ENCODE peak calls at places on chromosomes 7 and 10, in six cellular contexts. G, P, N, L, U and C are unnamed samples.
A peak's percentile ranks its signal among the peaks of the same experiment; 100 is the strongest.

GRCh38 chr10:88913803-88914202 is 33.8 kb downstream of the STAMBPL1 start:
- DNase-seq in U (no peak), N (no peak), P (no peak), L (no peak), G (no peak), C (no peak)

GRCh38 chr10:130936844-130937243 is 374.7 kb downstream of the TCERG1L start:
- DNase-seq in L (peak; percentile 42), U (no peak), G (no peak), P (no peak), N (no peak), C (no peak)

GRCh38 chr10:116809528-116810500 is 39.5 kb upstream of the ENO4 start:
- DNase-seq in P (peak; percentile 31), G (no peak), N (no peak), U (no peak), L (peak; percentile 42), C (no peak)

GRCh38 chr10:29277296-29277695 is 11.6 kb upstream of the LYZL1 start:
- DNase-seq in L (no peak), U (no peak), N (no peak), P (no peak), G (no peak), C (no peak)

GRCh38 chr10:30929901-30930520 is 101.7 kb downstream of the ZNF438 start:
- DNase-seq in U (peak; percentile 42), G (no peak), N (no peak), L (no peak), P (no peak), C (no peak)

GRCh38 chr7:128682125-128682524 is 10.0 kb downstream of the GARIN1A start:
- DNase-seq in G (no peak), U (no peak), L (no peak), N (no peak), P (no peak), C (no peak)

GRCh38 chr10:48462482-48463020 is 142.3 kb downstream of the ARHGAP22 start:
- DNase-seq in L (no peak), U (no peak), N (no peak), G (no peak), P (no peak), C (no peak)

GRCh38 chr10:100346351-100346764 is 675 bp upstream of the SCD start:
- DNase-seq in N (no peak), U (peak; percentile 88), P (peak; percentile 48), L (peak; percentile 92), G (peak; percentile 87), C (peak; percentile 86)

GRCh38 chr10:69866688-69867461 is 65.2 kb downstream of the COL13A1 start:
- DNase-seq in L (peak; percentile 80), U (peak; percentile 79), P (peak; percentile 26), N (peak; percentile 28), G (no peak), C (peak; percentile 37)

GRCh38 chr10:59537451-59537850 is 172.2 kb downstream of the SLC16A9 start:
- DNase-seq in G (no peak), U (no peak), L (no peak), N (no peak), P (no peak), C (no peak)
- H3K27ac ChIP-seq in G (no peak overlapping the region), U (no peak overlapping the region), L (peak overlapping the region; percentile 57), N (no peak overlapping the region), P (no peak overlapping the region), C (no peak overlapping the region)

GRCh38 chr10:44011603-44011981 is 362.9 kb upstream of the ZNF32 start:
- DNase-seq in U (no peak), G (no peak), L (no peak), N (no peak), P (no peak), C (no peak)
- H3K27ac ChIP-seq in U (no peak overlapping the region), G (peak overlapping the region; percentile 69), L (no peak overlapping the region), N (no peak overlapping the region), P (no peak overlapping the region), C (no peak overlapping the region)

GRCh38 chr7:11206131-11206921 is 232.7 kb downstream of the PHF14 start:
- DNase-seq in U (no peak), N (no peak), P (no peak), G (no peak), L (no peak), C (no peak)
- H3K27ac ChIP-seq in U (no peak overlapping the region), N (no peak overlapping the region), P (no peak overlapping the region), G (no peak overlapping the region), L (no peak overlapping the region), C (no peak overlapping the region)

DNA sequence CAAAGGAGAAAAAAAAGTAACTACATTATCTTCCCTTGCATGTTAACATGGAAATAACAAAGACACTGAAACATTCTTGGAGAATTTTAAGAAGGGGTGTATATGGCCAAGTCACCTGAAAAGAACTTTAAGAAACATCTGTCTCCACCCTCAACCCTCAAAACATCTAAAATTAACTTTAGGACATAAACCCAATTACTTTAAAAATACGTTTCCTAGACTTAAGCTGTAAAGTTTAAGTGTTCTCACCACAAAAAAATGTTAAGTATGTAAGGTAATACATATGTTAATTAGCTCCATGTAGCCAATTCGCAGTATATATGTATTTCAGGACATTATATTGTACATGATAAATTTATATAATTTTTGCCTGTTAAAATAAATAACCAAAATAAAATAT is 71.1 kb upstream of the GLCCI1 start:
- DNase-seq in P (no peak), N (no peak), U (no peak), G (no peak), L (no peak), C (no peak)
- H3K27ac ChIP-seq in P (no peak overlapping the region), N (no peak overlapping the region), U (no peak overlapping the region), G (no peak overlapping the region), L (no peak overlapping the region), C (no peak overlapping the region)

GRCh38 chr7:27771111-27771510 is 31.1 kb downstream of the TAX1BP1 start:
- DNase-seq in N (no peak), U (no peak), L (no peak), G (no peak), P (peak; percentile 82), C (no peak)
- H3K27ac ChIP-seq in N (no peak overlapping the region), U (no peak overlapping the region), L (no peak overlapping the region), G (no peak overlapping the region), P (peak overlapping the region; percentile 67), C (no peak overlapping the region)

DNA sequence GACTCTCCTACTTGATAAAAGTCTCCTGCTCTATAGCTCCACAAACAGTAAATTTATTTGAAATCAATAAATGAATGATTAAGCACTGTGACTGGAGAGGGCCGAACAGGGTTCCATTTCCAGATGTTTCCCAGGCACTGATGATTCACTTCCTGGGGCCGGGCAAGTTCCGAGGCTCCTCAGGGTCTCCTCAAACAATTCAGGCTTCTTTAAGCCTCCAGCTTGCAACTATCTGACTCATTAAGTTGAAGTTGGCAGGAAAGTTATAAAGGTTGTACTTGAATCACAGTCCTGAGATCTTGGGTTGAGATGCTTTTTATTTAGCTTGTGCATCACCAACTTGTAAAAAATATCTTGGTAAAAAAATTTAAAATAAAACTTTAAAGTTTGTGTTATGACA is 612.9 kb downstream of the DNAJB6 start:
- DNase-seq in P (peak; percentile 33), N (no peak), G (no peak), L (no peak), U (no peak), C (no peak)
- H3K27ac ChIP-seq in P (no peak overlapping the region), N (no peak overlapping the region), G (no peak overlapping the region), L (no peak overlapping the region), U (no peak overlapping the region), C (no peak overlapping the region)

DNA sequence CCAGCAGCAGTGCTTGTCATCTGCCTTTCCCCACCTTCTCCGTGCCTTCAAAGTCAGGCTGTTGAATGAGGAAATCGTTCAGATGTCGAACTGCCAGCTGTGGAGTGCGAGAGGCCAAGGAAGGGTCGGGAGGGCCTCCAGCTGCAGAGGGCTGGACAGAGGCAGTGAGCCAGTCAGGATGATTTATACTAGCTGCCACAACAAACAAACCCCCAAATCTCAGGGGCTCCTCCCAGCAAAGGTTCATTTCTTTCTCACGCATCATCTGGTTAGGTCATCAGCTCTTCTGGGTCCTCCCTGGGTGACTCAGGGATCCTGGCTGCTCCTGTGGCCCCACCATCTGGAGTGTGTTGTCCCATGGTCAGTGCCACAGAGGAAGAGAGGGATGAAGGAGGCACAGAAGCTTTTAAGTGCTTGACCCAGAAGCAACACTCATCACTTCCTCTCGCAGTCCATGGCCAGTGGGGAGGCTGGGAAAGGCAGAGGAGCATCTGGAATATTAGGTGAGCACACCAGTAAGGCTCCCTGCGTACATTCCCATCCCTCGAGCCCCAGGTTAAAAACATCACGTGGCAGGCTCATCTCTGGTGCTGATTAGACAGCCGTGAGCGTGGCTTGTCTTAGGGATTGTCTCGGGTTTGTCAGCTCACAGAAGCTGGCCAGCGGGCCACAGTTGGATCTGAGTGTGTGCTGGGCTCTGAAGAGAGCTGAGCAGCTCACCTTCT is 140.7 kb downstream of the RGS10 start:
- DNase-seq in U (peak; percentile 84), N (no peak), G (no peak), L (peak; percentile 64), P (peak; percentile 53), C (no peak)
- H3K27ac ChIP-seq in U (peak overlapping the region; percentile 60), N (peak overlapping the region; percentile 40), G (no peak overlapping the region), L (peak overlapping the region; percentile 62), P (no peak overlapping the region), C (no peak overlapping the region)

DNA sequence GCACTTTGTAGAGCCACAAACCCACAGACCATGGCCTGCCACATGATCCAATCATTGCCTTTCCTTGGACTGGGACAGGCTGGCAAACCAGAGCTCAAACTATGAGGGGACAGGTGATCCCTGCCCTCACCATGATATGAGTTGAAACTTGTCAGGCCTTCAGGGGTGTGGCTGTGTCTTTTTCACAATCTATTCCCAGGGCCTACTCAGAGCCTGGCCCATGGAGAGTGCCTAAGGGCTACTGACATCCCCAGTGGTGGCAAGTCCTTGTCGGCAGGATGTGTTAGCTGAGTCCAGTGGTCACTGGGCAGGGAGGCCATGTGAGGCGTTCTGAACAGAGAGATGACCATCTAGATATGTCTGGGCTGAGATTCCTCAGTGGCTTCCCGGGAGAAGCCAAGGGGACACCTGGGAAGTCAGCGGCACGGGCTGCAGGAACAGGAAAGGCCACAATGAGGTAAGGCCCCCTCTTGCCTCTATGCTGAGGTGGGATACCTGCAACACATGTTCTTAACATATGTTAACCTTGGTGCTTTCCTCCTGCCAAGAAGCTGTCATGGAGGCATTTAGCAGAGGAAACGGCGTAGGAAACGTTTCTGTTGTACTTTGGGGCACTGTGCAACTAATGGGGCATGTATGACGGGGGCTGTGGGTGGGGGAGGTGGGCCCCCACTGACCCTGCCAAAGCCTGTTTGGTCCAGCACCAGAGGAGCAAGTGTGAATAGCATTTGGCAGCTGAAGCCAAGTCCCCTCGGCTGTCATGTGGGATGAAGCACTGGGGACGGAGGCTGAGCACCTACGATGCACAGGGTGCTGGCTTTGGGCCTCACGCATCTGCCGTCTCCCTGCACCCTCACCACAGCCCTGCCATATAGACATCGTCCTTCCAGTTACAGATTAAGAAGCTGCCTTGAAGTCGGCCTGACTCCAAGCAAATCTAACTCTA is 384.0 kb downstream of the RPS24 start:
- DNase-seq in U (no peak), N (no peak), P (no peak), L (no peak), G (no peak), C (no peak)
- H3K27ac ChIP-seq in U (no peak overlapping the region), N (peak overlapping the region; percentile 58), P (no peak overlapping the region), L (no peak overlapping the region), G (no peak overlapping the region), C (no peak overlapping the region)